ENCODE peak calls at places on chromosomes 11 and 22, in four cellular contexts. D is GM12878, V is cardiac muscle cell, G is fibroblast of the aortic adventitia. L is an unnamed sample.

GRCh38 chr22:32348031-32348611 is 9.5 kb upstream of the RFPL3 start:
- DNase-seq in D (no peak), V (no peak), G (no peak), L (no peak)

GRCh38 chr11:22798890-22799289 is 30.7 kb downstream of the SVIP start:
- DNase-seq in D (no peak), V (no peak), G (no peak), L (no peak)

GRCh38 chr11:105790021-105790420 is 180.1 kb downstream of the GRIA4 start:
- DNase-seq in D (no peak), V (no peak), G (no peak), L (no peak)

GRCh38 chr11:394034-394857 is at the start of gene PKP3:
- DNase-seq in D (no peak), V (no peak), G (peak; percentile 41), L (no peak)

GRCh38 chr22:36884314-36885158 is 23.7 kb downstream of the NCF4 start:
- DNase-seq in D (no peak), V (no peak), G (peak; percentile 75), L (no peak)

GRCh38 chr22:37259540-37260029 is 15.5 kb upstream of the RAC2 start:
- DNase-seq in D (no peak), V (peak; percentile 68), G (peak; percentile 75), L (no peak)

GRCh38 chr11:115924744-115925567 is 420.7 kb upstream of the CADM1 start:
- DNase-seq in D (peak; percentile 99), V (no peak), G (no peak), L (no peak)

GRCh38 chr22:46349681-46350080 is 14.2 kb downstream of the TRMU start:
- DNase-seq in D (no peak), V (no peak), G (no peak), L (no peak)

GRCh38 chr11:66126808-66127555 is 56.9 kb downstream of the PACS1 start:
- DNase-seq in D (no peak), V (peak; percentile 54), G (peak; percentile 82), L (no peak)

GRCh38 chr22:30228509-30229359 is 17.8 kb downstream of the LIF start:
- DNase-seq in D (no peak), V (no peak), G (no peak), L (no peak)
- TF ChIP-seq CTCF in D (no peak), V (no peak), G (no peak), L (no peak)

GRCh38 chr22:39571538-39571937 is 985 bp downstream of the CACNA1I start:
- DNase-seq in D (no peak), V (no peak), G (no peak), L (no peak)
- H3K4me3 ChIP-seq in D (no peak overlapping the region), V (no peak overlapping the region), G (no peak overlapping the region), L (no peak overlapping the region)

GRCh38 chr11:94130589-94131362 is 2.1 kb downstream of the PANX1 start:
- DNase-seq in D (no peak), V (no peak), G (peak; percentile 96), L (no peak)

GRCh38 chr11:94127632-94128031 is 1.0 kb upstream of the PANX1 start:
- DNase-seq in D (no peak), V (no peak), G (no peak), L (no peak)

GRCh38 chr11:94129505-94130335 is 1.1 kb downstream of the PANX1 start:
- DNase-seq in D (no peak), V (no peak), G (no peak), L (no peak)

GRCh38 chr11:94128171-94128745 is 383 bp upstream of the PANX1 start:
- DNase-seq in D (no peak), V (no peak), G (peak; percentile 31), L (no peak)

GRCh38 chr11:94128746-94129504 is at the start of gene PANX1:
- DNase-seq in D (no peak), V (peak; percentile 93), G (peak; percentile 75), L (peak; percentile 35)
- TF ChIP-seq CTCF in D (no peak), V (no peak), G (no peak), L (no peak)

GRCh38 chr11:111336582-111337256 is 38.4 kb downstream of the POU2AF3 start:
- DNase-seq in D (no peak), V (no peak), G (peak; percentile 99), L (no peak)

GRCh38 chr11:111336062-111336461 is 37.7 kb downstream of the POU2AF3 start:
- DNase-seq in D (no peak), V (no peak), G (no peak), L (no peak)

GRCh38 chr11:111335124-111335535 is 36.8 kb downstream of the POU2AF3 start:
- DNase-seq in D (no peak), V (no peak), G (no peak), L (no peak)

GRCh38 chr11:111335596-111335995 is 37.2 kb downstream of the POU2AF3 start:
- DNase-seq in D (no peak), V (no peak), G (no peak), L (no peak)

GRCh38 chr11:111334495-111335123 is 36.3 kb downstream of the POU2AF3 start:
- DNase-seq in D (no peak), V (no peak), G (no peak), L (no peak)
- H3K4me3 ChIP-seq in D (no peak overlapping the region), V (no peak overlapping the region), G (no peak overlapping the region), L (no peak overlapping the region)

GRCh38 chr11:134611537-134611936 is 199.5 kb upstream of the B3GAT1 start:
- DNase-seq in D (no peak), V (no peak), G (no peak), L (no peak)
- TF ChIP-seq CTCF in D (no peak), V (no peak), G (no peak), L (no peak)

DNA sequence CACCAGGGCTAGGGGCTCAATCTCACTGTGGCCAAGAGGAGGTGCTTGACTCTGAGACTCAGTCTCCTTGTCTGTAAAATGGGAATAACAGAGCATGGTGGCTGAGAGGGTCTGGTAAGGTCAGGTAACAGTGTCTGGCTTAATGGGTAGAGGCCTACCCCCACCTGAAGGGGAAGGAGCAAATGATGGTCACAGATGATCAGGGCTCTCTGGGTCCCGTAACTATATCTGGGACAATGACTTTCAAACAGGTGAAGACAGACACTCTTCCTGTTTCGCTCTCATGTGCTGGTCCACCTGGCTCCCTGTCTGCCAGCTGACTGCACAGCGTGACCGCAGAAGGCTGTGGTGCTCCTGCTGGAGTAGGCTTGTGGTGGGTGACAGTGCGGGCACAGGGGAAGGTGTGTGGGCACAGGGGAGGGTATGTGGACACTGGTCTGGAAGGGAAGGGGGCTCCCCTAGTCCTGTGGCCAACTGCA is 4.0 kb downstream of the A4GALT start:
- DNase-seq in D (peak; percentile 68), V (no peak), G (no peak), L (no peak)
- H3K4me3 ChIP-seq in D (peak overlapping the region; percentile 49), V (no peak overlapping the region), G (peak overlapping the region; percentile 29), L (no peak overlapping the region)

DNA sequence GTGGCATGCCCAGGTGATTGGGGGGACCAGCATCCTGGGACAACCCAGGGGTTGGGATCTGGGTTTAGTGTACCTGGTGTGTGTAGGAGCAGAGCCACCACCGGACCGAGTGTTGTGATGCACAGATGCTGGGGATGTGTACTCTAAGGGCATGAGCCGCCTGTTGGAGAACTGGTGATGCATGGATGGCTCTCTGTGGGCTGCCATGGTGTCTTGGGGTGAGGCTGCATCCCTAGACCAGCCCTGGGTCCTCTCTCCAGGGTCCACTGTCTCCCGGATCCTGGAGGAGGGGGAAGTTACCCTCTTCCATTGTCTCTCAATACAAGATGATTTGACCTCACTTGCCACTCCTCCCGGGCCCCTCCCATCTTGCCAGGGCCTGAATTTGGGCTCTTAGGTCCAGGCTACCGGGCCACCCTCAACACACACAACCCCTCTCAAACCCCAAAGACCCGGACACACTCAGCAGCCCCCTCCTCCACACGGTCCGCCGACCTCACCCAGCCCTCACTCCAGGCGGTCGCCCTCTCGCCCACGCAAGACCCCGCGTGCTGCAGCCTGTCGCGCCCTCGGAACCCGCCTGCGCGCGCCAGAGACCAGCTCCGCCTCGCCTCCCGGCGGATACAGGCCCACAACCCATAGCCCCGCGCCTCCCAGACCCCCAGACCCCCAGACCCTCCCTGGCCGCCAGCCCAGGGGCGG is 578 bp downstream of the LRRC75B start:
- DNase-seq in D (no peak), V (no peak), G (peak; percentile 23), L (no peak)
- TF ChIP-seq CTCF in D (no peak), V (no peak), G (no peak), L (no peak)

L was measured in retinal pigment epithelial cell.